ENCODE peak calls at places on chromosomes 13 and 19, in nine cellular contexts. F is amniotic stem cell, L is ecto neural progenitor cell, E is progenitor cell of endocrine pancreas, I is PC-9, W is nephron progenitor cell, T is AG04450, Q is EL, Z is NT2/D1. Y is an unnamed sample.

GRCh38 chr13:35855531-35856019 is 275.6 kb downstream of the DCLK1 start:
- DNase-seq in I (peak; percentile 76), L (peak; percentile 49), T (no peak), Q (peak; percentile 63), W (peak; percentile 25), E (no peak), F (no peak), Z (peak; percentile 89), Y (no peak)

GRCh38 chr19:32868206-32868950 is 1.2 kb downstream of the SLC7A9 start:
- DNase-seq in L (no peak), I (no peak), Q (no peak), T (no peak), F (no peak), E (no peak), Z (no peak), W (no peak), Y (no peak)

GRCh38 chr19:46603752-46604241 is 2.7 kb downstream of the CALM3 start:
- DNase-seq in Z (no peak), W (no peak), F (no peak), I (no peak), Q (no peak), T (no peak), E (no peak), L (no peak), Y (no peak)

GRCh38 chr19:10861118-10861651 is 10.2 kb upstream of the CARM1 start:
- DNase-seq in T (no peak), Q (peak; percentile 58), W (peak; percentile 33), L (peak; percentile 61), E (no peak), I (peak; percentile 38), F (no peak), Z (no peak), Y (peak; percentile 44)

GRCh38 chr13:114155923-114156883 is 22.9 kb upstream of the CFAP97D2 start:
- DNase-seq in F (no peak), W (no peak), L (peak; percentile 30), E (no peak), T (no peak), I (no peak), Z (no peak), Q (no peak), Y (no peak)

GRCh38 chr19:4233282-4233853 is 4.0 kb downstream of the EBI3 start:
- DNase-seq in I (peak; percentile 48), F (no peak), T (no peak), E (peak; percentile 58), Q (peak; percentile 44), L (peak; percentile 74), Z (no peak), W (peak; percentile 79), Y (peak; percentile 74)

GRCh38 chr19:13181747-13182388 is 31.7 kb downstream of the IER2 start:
- DNase-seq in E (no peak), Z (no peak), L (no peak), T (no peak), F (no peak), W (no peak), Q (peak; percentile 50), I (no peak), Y (no peak)

GRCh38 chr19:16903347-16903746 is 14.5 kb downstream of the F2RL3 start:
- DNase-seq in I (no peak), T (no peak), E (no peak), L (no peak), F (no peak), Q (no peak), W (no peak), Z (no peak), Y (no peak)

GRCh38 chr19:6514926-6515325 is 12.8 kb upstream of the TUBB4A start:
- DNase-seq in W (no peak), F (no peak), Z (no peak), T (no peak), E (no peak), Q (no peak), I (no peak), L (no peak), Y (no peak)

GRCh38 chr19:16363133-16363851 is 38.7 kb downstream of the KLF2 start:
- DNase-seq in T (no peak), Q (no peak), W (no peak), L (no peak), I (peak; percentile 10), E (no peak), Z (no peak), F (no peak), Y (no peak)

GRCh38 chr13:92500192-92500591 is 726.4 kb upstream of the GPC6 start:
- DNase-seq in F (no peak), E (no peak), I (no peak), L (no peak), Z (peak; percentile 61), T (no peak), W (no peak), Q (no peak), Y (no peak)

GRCh38 chr13:36997716-36998427 is 1.3 kb downstream of the ALG5 start:
- DNase-seq in T (no peak), W (no peak), L (no peak), E (no peak), F (no peak), Q (peak; percentile 15), I (no peak), Z (no peak), Y (no peak)

GRCh38 chr13:40565282-40566148 is 100.9 kb downstream of the FOXO1 start:
- DNase-seq in L (no peak), T (no peak), F (no peak), Q (peak; percentile 38), E (no peak), W (no peak), Z (no peak), I (no peak), Y (no peak)

GRCh38 chr13:46062190-46062589 is 9.6 kb upstream of the ZC3H13 start:
- DNase-seq in T (no peak), W (no peak), E (no peak), L (no peak), I (no peak), F (no peak), Q (peak; percentile 83), Z (no peak), Y (no peak)

GRCh38 chr13:112376050-112376681 is at the start of gene SPACA7:
- DNase-seq in T (no peak), Z (no peak), L (peak; percentile 36), Q (no peak), I (no peak), E (no peak), W (no peak), F (no peak), Y (no peak)

GRCh38 chr19:2250765-2251576 is 1.8 kb downstream of the AMH start:
- DNase-seq in L (no peak), E (no peak), T (no peak), Z (no peak), I (no peak), W (no peak), F (no peak), Q (no peak), Y (no peak)

GRCh38 chr19:50974702-50975555 is 5.5 kb upstream of the KLK6 start:
- DNase-seq in F (no peak), W (no peak), Z (no peak), T (no peak), I (no peak), Q (no peak), L (no peak), E (no peak), Y (no peak)

GRCh38 chr19:37309834-37310575 is 60.9 kb upstream of the ZNF527 start:
- DNase-seq in W (no peak), Q (no peak), E (no peak), L (no peak), T (no peak), I (no peak), F (no peak), Z (no peak), Y (no peak)

GRCh38 chr19:30722236-30722635 is 350.1 kb downstream of the ZNF536 start:
- DNase-seq in L (no peak), T (no peak), Q (no peak), W (no peak), Z (no peak), I (no peak), F (no peak), E (no peak), Y (no peak)

GRCh38 chr19:13693933-13694332 is 70.4 kb upstream of the MRI1 start:
- DNase-seq in L (no peak), I (no peak), E (no peak), Q (no peak), T (no peak), W (no peak), Z (no peak), F (no peak), Y (no peak)

GRCh38 chr19:31530781-31531180 is 181.5 kb upstream of the TSHZ3 start:
- DNase-seq in L (peak; percentile 23), F (no peak), W (no peak), T (no peak), Q (no peak), Z (no peak), I (no peak), E (no peak), Y (no peak)

GRCh38 chr19:30344446-30345425 is 27.4 kb upstream of the ZNF536 start:
- DNase-seq in Q (no peak), T (no peak), L (no peak), Z (no peak), I (no peak), E (no peak), W (no peak), F (no peak), Y (no peak)

GRCh38 chr19:15679089-15679488 is 6.2 kb downstream of the CYP4F12 start:
- DNase-seq in F (no peak), Q (no peak), T (no peak), E (no peak), Z (no peak), L (no peak), W (no peak), I (no peak), Y (no peak)

GRCh38 chr13:20359335-20359734 is 127.2 kb upstream of the GJB6 start:
- DNase-seq in Z (no peak), Q (peak; percentile 94), L (no peak), I (peak; percentile 40), E (no peak), F (peak; percentile 83), W (no peak), T (peak; percentile 92), Y (no peak)

GRCh38 chr13:33771296-33771695 is 46.7 kb upstream of the RFC3 start:
- DNase-seq in F (no peak), L (no peak), E (no peak), T (no peak), I (no peak), Q (no peak), Z (no peak), W (no peak), Y (no peak)

GRCh38 chr19:37932985-37933953 is 26.3 kb downstream of the SIPA1L3 start:
- DNase-seq in T (peak; percentile 6), L (no peak), Z (no peak), W (no peak), E (no peak), Q (peak; percentile 68), F (peak; percentile 30), I (peak; percentile 71), Y (no peak)

Y was measured in neural crest cell.